ENCODE peak calls at places on chromosomes 5 and 9, in eight cellular contexts. X is BE2C, C is IMR-90, Z is esophagus muscularis mucosa, R is fibroblast of mammary gland, H is AG04450, P is mesothelial cell of epicardium, T is psoas muscle. L is an unnamed sample.

GRCh38 chr5:61344187-61344944 is 12.3 kb downstream of the ZSWIM6 start:
- DNase-seq in H (no peak), C (peak; percentile 33), Z (no peak), T (peak; percentile 48), R (no peak), X (peak; percentile 50), P (no peak), L (no peak)

GRCh38 chr5:34929720-34930526 is 564 bp downstream of the DNAJC21 start:
- DNase-seq in C (peak; percentile 66), P (peak; percentile 33), T (peak; percentile 92), H (no peak), X (peak; percentile 82), Z (peak; percentile 95), R (peak; percentile 70), L (peak; percentile 87)

GRCh38 chr5:136025900-136026299 is 2.9 kb upstream of the TGFBI start:
- DNase-seq in X (no peak), T (no peak), C (peak; percentile 51), P (no peak), Z (no peak), H (peak; percentile 53), R (peak; percentile 69), L (no peak)

GRCh38 chr5:79561525-79561893 is 47.6 kb upstream of the HOMER1 start:
- DNase-seq in H (no peak), X (no peak), R (no peak), P (no peak), T (no peak), C (no peak), Z (no peak), L (no peak)

GRCh38 chr9:89661956-89662717 is 57.3 kb downstream of the GADD45G start:
- DNase-seq in T (peak; percentile 98), Z (peak; percentile 98), P (peak; percentile 97), C (peak; percentile 86), X (peak; percentile 98), R (peak; percentile 90), H (peak; percentile 55), L (no peak)

GRCh38 chr9:75071530-75072122 is 16.3 kb downstream of the NMRK1 start:
- DNase-seq in R (peak; percentile 18), C (no peak), Z (no peak), H (no peak), P (no peak), T (no peak), X (no peak), L (peak; percentile 25)

GRCh38 chr5:16577677-16578076 is 39.1 kb downstream of the RETREG1 start:
- DNase-seq in X (no peak), H (no peak), P (no peak), T (no peak), C (no peak), Z (no peak), R (peak; percentile 18), L (no peak)

GRCh38 chr9:100222674-100223073 is 123.6 kb downstream of the INVS start:
- DNase-seq in C (peak; percentile 53), P (no peak), R (peak; percentile 56), H (no peak), X (no peak), Z (no peak), T (no peak), L (no peak)

GRCh38 chr9:94812343-94812742 is 85.8 kb downstream of the AOPEP start:
- DNase-seq in T (no peak), C (peak; percentile 77), X (no peak), P (no peak), H (no peak), R (peak; percentile 52), Z (no peak), L (no peak)

GRCh38 chr5:129718766-129719165 is 29.1 kb upstream of the MINAR2 start:
- DNase-seq in H (no peak), T (no peak), Z (no peak), X (no peak), R (peak; percentile 54), C (no peak), P (no peak), L (no peak)

DNA sequence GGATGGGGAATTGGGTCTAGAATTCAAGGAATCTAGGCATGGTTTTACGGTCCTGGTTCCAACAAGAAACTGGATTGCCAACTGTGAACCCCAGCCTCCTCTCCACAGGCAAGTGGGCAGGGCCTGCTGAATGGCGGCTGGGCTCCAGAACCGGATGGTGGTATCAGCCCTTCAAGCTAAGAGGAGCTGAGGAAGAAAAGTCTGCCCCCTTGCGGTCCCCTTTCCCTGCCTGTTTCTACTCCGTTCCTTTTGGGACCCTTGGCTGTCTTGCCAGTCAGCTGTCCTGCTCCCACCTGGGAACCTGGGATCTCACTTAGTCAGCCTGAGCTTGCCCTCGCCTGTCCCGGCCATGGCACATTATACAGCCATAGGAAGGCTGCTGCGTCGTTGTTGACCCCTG is 234.4 kb upstream of the DAPK1 start:
- DNase-seq in P (no peak), Z (no peak), X (no peak), C (no peak), R (no peak), T (no peak), H (no peak), L (no peak)
- TF ChIP-seq CTCF in P (no peak), Z (no peak), X (no peak), C (no peak), R (no peak), T (no peak), H (no peak), L (no peak)

DNA sequence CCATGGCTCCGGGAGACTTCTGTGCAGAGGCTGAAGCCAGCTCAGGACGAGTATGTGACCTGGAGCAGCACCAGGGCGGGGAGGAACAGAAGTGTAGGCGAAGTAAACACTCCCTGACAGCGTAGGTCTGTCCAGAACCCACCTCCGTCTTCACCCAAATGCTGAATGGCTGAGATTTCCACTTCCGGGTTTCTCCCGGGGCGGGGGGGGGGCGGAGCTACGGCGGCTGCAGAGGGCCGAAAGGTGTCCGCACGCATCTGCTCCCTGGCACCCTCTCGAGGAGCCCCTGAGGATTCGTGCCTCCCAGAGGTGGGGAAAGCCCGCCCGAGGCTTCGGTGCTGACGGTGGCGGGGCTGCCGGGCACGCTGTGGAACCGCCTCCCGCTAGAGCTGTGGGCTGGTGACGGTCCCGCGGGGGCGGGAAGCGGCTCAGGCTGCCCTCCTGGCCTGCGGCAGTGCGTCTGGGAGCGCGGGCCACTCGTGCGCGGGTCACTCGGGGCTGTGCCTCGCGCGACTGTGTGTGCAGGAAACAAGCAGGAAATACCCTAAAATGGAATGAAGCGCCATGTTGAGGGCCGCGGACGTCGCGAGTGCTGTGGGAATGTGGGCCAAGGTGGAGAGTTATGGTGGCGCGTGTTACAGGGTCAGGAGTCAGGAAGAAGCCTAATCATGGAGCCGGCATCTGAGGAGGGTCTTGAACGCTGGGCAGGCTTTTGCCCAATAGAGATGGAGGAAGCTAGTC is 1425.4 kb downstream of the FOXD4L5 start:
- DNase-seq in T (peak; percentile 28), C (no peak), R (peak; percentile 0), P (no peak), Z (peak; percentile 92), X (no peak), H (no peak), L (no peak)
- TF ChIP-seq CTCF in T (no peak), C (no peak), R (no peak), P (no peak), Z (no peak), X (no peak), H (no peak), L (no peak)

DNA sequence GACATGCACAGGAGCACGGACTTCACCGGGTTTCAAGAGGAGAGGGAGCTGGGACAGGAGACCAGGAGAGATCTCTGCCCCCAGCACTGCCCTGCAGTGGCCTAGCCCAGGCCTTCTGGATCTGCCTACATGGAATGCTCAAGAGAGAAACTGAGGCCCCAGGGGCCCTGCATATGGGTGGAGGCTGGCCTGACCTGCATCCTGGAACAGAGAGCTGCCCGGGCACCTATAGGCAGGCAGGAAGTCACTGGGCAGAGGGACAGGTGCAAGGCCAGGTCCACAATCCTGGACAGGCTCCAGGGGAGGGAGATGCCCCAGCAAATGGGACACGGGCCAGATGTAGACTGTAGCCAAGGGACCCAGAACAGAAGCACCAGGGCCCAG is 98.5 kb upstream of the RUFY1 start:
- DNase-seq in P (no peak), R (no peak), C (no peak), T (no peak), H (no peak), X (no peak), Z (no peak), L (no peak)
- TF ChIP-seq CTCF in P (no peak), R (no peak), C (no peak), T (no peak), H (no peak), X (no peak), Z (no peak), L (no peak)

DNA sequence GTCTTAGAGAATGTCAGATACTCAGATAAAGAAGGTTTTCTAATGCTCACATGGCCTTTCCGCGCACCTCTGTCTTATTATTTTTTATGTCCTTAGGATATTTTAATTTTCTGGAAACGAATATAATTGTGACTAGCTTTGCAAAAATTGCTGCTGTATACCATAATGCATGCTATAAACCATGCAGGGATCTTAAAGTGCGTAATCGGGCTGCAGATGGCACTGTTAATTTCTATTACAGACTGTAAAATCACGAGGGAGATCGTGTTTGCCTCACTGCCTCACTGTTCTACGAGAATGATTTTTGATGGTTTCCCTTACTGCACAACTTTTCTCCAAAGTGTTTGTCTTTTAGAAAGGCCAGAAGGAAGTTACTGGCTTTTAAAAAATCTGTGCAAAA is 356.1 kb downstream of the TUSC1 start:
- DNase-seq in P (no peak), C (no peak), X (no peak), R (no peak), Z (no peak), T (no peak), H (no peak), L (no peak)
- TF ChIP-seq CTCF in P (no peak), C (no peak), X (no peak), R (no peak), Z (no peak), T (no peak), H (no peak), L (no peak)

DNA sequence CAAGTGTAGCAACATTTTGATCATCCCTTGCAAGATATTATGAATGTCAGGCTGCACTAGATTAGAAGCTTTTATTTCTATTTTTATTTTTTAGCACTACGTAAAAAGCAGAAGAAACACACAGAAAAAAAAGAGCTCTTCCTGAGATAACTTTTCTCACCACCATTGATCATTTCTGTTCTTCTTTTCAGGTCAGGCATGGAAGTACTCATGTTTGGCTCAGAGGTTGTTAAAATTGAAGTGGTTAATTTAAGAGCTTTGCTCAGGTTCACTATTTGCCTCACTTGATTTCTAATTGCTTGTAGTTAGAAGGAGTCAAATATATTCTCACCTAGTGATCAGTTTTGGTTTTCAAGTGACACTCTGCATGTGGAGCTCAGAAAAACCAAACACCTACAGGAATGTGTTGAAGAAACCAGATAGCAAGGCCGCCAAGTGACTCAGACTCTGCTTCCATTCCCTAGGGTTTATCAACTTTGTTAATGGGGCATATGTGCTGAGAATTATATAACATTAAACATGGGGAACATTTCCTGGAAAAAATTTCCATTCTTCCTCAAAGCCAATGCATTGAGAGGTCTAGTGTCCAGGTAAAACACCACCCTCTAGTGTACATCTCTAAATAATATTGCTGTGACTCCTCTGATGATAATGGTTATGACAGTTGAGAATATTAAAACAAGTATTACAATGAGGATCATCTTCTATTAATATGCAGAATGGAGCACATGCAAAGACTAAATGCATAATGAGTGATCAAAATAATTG is 679.7 kb downstream of the CETN3 start:
- DNase-seq in C (no peak), T (no peak), P (no peak), H (no peak), Z (no peak), X (no peak), R (peak; percentile 7), L (peak; percentile 20)
- TF ChIP-seq CTCF in C (no peak), T (peak; percentile 38), P (no peak), H (peak; percentile 33), Z (no peak), X (peak; percentile 23), R (peak; percentile 23), L (peak; percentile 37)